ENCODE peak calls at places on chromosomes 6 and 20, in five cellular contexts. Z, U, C, P and M are unnamed samples.
A peak's percentile ranks its signal among the peaks of the same experiment; 100 is the strongest.

GRCh38 chr6:108432792-108433191 is 127.9 kb upstream of the FOXO3 start:
- DNase-seq in Z (no peak), U (no peak), C (no peak), P (no peak), M (peak; percentile 54)

GRCh38 chr6:113564401-113565161 is 292.6 kb upstream of the MARCKS start:
- DNase-seq in P (peak; percentile 76), Z (peak; percentile 97), U (peak; percentile 56), C (peak; percentile 87), M (no peak)

GRCh38 chr6:143399176-143399575 is 51.3 kb downstream of the ADAT2 start:
- DNase-seq in P (no peak), U (no peak), Z (peak; percentile 33), C (no peak), M (no peak)

GRCh38 chr6:169890049-169890448 is 138.6 kb downstream of the ERMARD start:
- DNase-seq in U (no peak), P (no peak), C (no peak), Z (no peak), M (no peak)

GRCh38 chr6:82984720-82985119 is 80.9 kb downstream of the UBE3D start:
- DNase-seq in P (no peak), U (no peak), Z (no peak), C (no peak), M (no peak)

GRCh38 chr20:62297449-62298227 is 5.2 kb upstream of the ADRM1 start:
- DNase-seq in U (no peak), Z (no peak), P (no peak), C (no peak), M (no peak)

GRCh38 chr6:36590237-36590636 is 3.9 kb upstream of the SRSF3 start:
- DNase-seq in U (no peak), P (no peak), Z (peak; percentile 84), C (no peak), M (no peak)

GRCh38 chr6:41302638-41303037 is 16.2 kb upstream of the TREM1 start:
- DNase-seq in P (peak; percentile 51), C (no peak), U (no peak), Z (no peak), M (no peak)

GRCh38 chr6:118485601-118486550 is 62.2 kb upstream of the PLN start:
- DNase-seq in P (peak; percentile 55), U (no peak), C (no peak), Z (peak; percentile 24), M (no peak)

GRCh38 chr6:31666337-31666960 is 569 bp downstream of the CSNK2B start:
- DNase-seq in C (no peak), U (no peak), Z (no peak), P (no peak), M (no peak)

GRCh38 chr6:165760126-165760802 is 97.2 kb upstream of the PDE10A start:
- DNase-seq in P (no peak), Z (no peak), C (no peak), U (no peak), M (no peak)

GRCh38 chr6:28212510-28213212 is 12.4 kb upstream of the ZSCAN9 start:
- DNase-seq in C (peak; percentile 73), P (peak; percentile 89), Z (peak; percentile 93), U (peak; percentile 37), M (no peak)

GRCh38 chr6:78935561-78935960 is 68.2 kb downstream of the IRAK1BP1 start:
- DNase-seq in C (no peak), U (no peak), Z (no peak), P (no peak), M (no peak)

GRCh38 chr6:39915866-39916265 is 18.4 kb downstream of the MOCS1 start:
- DNase-seq in U (no peak), Z (no peak), P (no peak), C (no peak), M (no peak)

GRCh38 chr6:95364016-95364604 is 213.2 kb upstream of the MANEA start:
- DNase-seq in U (no peak), C (no peak), Z (peak; percentile 31), P (peak; percentile 22), M (peak; percentile 23)

GRCh38 chr6:36929607-36930006 is 24.9 kb upstream of the PI16 start:
- DNase-seq in U (peak; percentile 66), C (no peak), Z (peak; percentile 63), P (no peak), M (no peak)

GRCh38 chr6:17663203-17663602 is 43.5 kb downstream of the NUP153 start:
- DNase-seq in C (no peak), U (no peak), P (no peak), Z (no peak), M (no peak)
- H3K4me3 ChIP-seq in C (no peak overlapping the region), U (no peak overlapping the region), P (no peak overlapping the region), Z (no peak overlapping the region), M (no peak overlapping the region)

GRCh38 chr6:167420858-167421766 is 96.2 kb downstream of the TTLL2 start:
- DNase-seq in C (no peak), Z (no peak), U (no peak), P (no peak), M (no peak)

GRCh38 chr6:167420177-167420576 is 95.3 kb downstream of the TTLL2 start:
- DNase-seq in Z (no peak), C (no peak), U (no peak), P (no peak), M (no peak)

GRCh38 chr6:167415441-167415961 is 90.6 kb downstream of the TTLL2 start:
- DNase-seq in C (no peak), Z (no peak), P (no peak), U (no peak), M (no peak)

DNA sequence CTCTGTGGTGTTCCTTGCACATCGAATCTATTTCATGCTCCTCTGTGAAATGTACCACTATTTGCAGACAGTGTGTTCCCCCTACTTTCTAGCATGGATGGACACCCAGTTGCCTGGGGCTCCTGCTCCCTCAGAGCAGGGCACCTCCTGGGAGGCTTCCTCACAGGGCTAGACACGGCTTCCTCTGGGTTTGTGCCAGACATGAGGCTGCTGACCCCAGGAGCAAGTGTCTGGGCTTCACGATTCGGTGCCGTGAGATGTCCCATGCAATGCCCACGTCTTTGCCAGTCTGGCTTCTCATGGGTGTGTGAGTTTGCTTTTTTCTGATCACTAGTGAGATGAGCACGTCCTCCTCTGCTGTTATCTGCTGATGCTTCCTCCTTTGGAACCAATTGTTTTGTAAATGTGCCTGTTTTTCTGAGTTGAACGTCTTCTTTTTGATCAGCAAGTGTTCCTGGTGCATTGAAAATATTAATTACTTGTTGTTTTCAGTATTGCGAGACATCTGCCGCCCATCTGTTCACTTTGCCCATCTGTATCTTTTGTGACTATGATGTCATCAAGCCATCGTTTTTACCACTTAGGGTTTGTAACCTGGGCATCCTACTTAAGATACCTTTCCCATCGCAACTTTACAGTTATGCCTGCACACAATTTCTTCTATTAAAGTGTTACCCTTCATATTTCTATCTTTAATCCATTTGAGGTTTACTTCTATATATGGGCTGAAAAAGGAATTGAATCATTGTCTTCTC is 92.0 kb downstream of the TTLL2 start:
- DNase-seq in C (no peak), P (no peak), Z (no peak), U (no peak), M (no peak)
- H3K4me3 ChIP-seq in C (no peak overlapping the region), P (no peak overlapping the region), Z (no peak overlapping the region), U (no peak overlapping the region), M (no peak overlapping the region)

DNA sequence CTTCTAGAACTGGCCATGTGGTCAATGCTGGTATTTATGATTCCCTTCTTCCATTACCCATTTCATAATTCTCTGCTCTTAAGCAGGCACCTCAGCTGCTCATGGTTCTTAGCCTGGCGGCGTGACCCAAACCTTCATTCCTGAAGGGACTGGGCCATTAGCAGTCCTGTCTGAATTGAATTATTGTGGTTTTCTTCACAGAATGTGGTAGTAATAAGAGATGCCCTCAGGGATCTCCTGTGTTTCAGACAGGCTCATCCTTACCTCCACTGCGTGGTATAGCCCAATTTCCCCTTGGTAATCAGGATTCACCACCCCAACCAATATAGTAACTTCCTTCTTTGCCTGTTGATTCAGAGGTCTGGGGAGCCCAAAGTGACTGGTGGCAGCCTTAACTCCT is 37.6 kb downstream of the PKIB start:
- DNase-seq in U (no peak), Z (no peak), C (no peak), P (no peak), M (no peak)
- H3K4me3 ChIP-seq in U (no peak overlapping the region), Z (no peak overlapping the region), C (no peak overlapping the region), P (no peak overlapping the region), M (no peak overlapping the region)

GRCh38 chr6:130364224-130364780 is 1.5 kb upstream of the TMEM200A start:
- DNase-seq in C (no peak), U (no peak), P (no peak), Z (no peak), M (peak; percentile 72)

GRCh38 chr6:130355572-130355971 is 10.2 kb upstream of the TMEM200A start:
- DNase-seq in P (no peak), Z (no peak), C (no peak), U (no peak), M (no peak)

GRCh38 chr6:130362128-130362527 is 3.7 kb upstream of the TMEM200A start:
- DNase-seq in U (no peak), C (no peak), P (no peak), Z (peak; percentile 11), M (peak; percentile 20)

GRCh38 chr6:130357436-130357835 is 8.4 kb upstream of the TMEM200A start:
- DNase-seq in U (no peak), P (no peak), Z (no peak), C (no peak), M (no peak)

GRCh38 chr6:130359736-130360135 is 6.1 kb upstream of the TMEM200A start:
- DNase-seq in C (no peak), P (no peak), Z (no peak), U (no peak), M (no peak)
- H3K4me3 ChIP-seq in C (no peak overlapping the region), P (no peak overlapping the region), Z (no peak overlapping the region), U (no peak overlapping the region), M (no peak overlapping the region)

DNA sequence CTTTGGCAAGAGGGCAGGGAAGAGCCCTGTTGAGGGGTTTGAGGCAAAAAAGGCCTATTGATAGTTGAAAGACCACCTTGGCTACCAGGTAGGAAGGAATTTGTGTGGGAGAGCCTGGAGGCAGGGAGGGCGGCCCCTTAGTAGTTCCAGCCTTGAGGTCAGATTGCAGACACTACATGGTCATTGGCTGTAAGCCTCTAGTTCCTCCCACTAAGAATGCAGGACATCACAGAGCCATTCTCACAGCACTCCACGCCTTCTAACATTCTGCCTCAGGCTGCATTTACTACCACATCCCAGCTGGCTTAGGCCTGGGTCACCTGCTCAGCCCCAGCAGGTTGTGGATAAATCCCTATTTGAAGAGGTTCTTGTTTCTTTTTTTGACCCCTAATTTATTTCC is 91.0 kb upstream of the SNX9 start:
- DNase-seq in C (no peak), P (no peak), U (no peak), Z (no peak), M (no peak)
- H3K4me3 ChIP-seq in C (no peak overlapping the region), P (no peak overlapping the region), U (no peak overlapping the region), Z (no peak overlapping the region), M (no peak overlapping the region)

GRCh38 chr6:168884050-168884645 is 369.5 kb downstream of the THBS2 start:
- DNase-seq in U (no peak), Z (no peak), C (no peak), P (no peak), M (no peak)
- H3K4me3 ChIP-seq in U (peak overlapping the region; percentile 40), Z (no peak overlapping the region), C (no peak overlapping the region), P (no peak overlapping the region), M (no peak overlapping the region)